ENCODE peak calls at places on chromosomes 3 and 15, in nine cellular contexts. T is transverse colon, I is adrenal gland, V is sigmoid colon, B is HCT116, W is thyroid gland, O is uterus, X is body of pancreas, P is endothelial cell of umbilical vein. A is an unnamed sample.
A peak's percentile ranks its signal among the peaks of the same experiment; 100 is the strongest.

GRCh38 chr15:34436126-34436955 is 1.3 kb downstream of the GOLGA8A start:
- DNase-seq in T (no peak), I (peak; percentile 8), V (no peak), B (no peak), W (peak; percentile 27), O (no peak), X (no peak), P (peak; percentile 6), A (no peak)

GRCh38 chr3:30399394-30400181 is 206.8 kb upstream of the TGFBR2 start:
- DNase-seq in T (no peak), I (no peak), V (no peak), B (no peak), W (no peak), O (no peak), X (no peak), P (no peak), A (no peak)

GRCh38 chr3:40055956-40056355 is 246.5 kb downstream of the MYRIP start:
- DNase-seq in T (no peak), I (no peak), V (no peak), B (no peak), W (no peak), O (no peak), X (no peak), P (no peak), A (no peak)

GRCh38 chr3:65138531-65138930 is 450.7 kb upstream of the ADAMTS9 start:
- DNase-seq in T (no peak), I (no peak), V (no peak), B (no peak), W (no peak), O (no peak), X (no peak), P (no peak), A (no peak)

GRCh38 chr15:68631621-68632051 is 52.8 kb downstream of the CORO2B start:
- DNase-seq in T (no peak), I (no peak), V (no peak), B (no peak), W (peak; percentile 53), O (no peak), X (peak; percentile 22), P (no peak), A (no peak)

GRCh38 chr3:49013738-49014660 is 4.4 kb downstream of the DALRD3 start:
- DNase-seq in T (peak; percentile 66), I (no peak), V (no peak), B (no peak), W (peak; percentile 42), O (no peak), X (peak; percentile 49), P (peak; percentile 28), A (no peak)

GRCh38 chr15:70474367-70474681 is 289.0 kb downstream of the UACA start:
- DNase-seq in T (no peak), I (no peak), V (peak; percentile 80), B (no peak), W (no peak), O (peak; percentile 38), X (no peak), P (peak; percentile 81), A (no peak)

GRCh38 chr3:23301817-23302216 is 98.7 kb downstream of the UBE2E2 start:
- DNase-seq in T (no peak), I (no peak), V (no peak), B (no peak), W (no peak), O (no peak), X (no peak), P (no peak), A (no peak)

GRCh38 chr3:117350386-117350785 is 640.8 kb downstream of the TUSC7 start:
- DNase-seq in T (no peak), I (peak; percentile 13), V (no peak), B (no peak), W (no peak), O (no peak), X (no peak), P (peak; percentile 96), A (no peak)

GRCh38 chr3:169152319-169152718 is 511.2 kb downstream of the MECOM start:
- DNase-seq in T (no peak), I (no peak), V (no peak), B (no peak), W (no peak), O (no peak), X (no peak), P (peak; percentile 62), A (no peak)

GRCh38 chr15:73352082-73352481 is 16.7 kb downstream of the HCN4 start:
- DNase-seq in T (no peak), I (no peak), V (no peak), B (no peak), W (peak; percentile 82), O (no peak), X (peak; percentile 23), P (no peak), A (no peak)

GRCh38 chr3:122100591-122101491 is 45.7 kb downstream of the CD86 start:
- DNase-seq in T (no peak), I (no peak), V (no peak), B (no peak), W (no peak), O (no peak), X (no peak), P (no peak), A (no peak)

GRCh38 chr3:177491301-177492031 is 294.2 kb upstream of the TBL1XR1 start:
- DNase-seq in T (no peak), I (no peak), V (no peak), B (no peak), W (no peak), O (no peak), X (no peak), P (peak; percentile 54), A (no peak)

GRCh38 chr15:56598991-56599390 is 134.1 kb upstream of the MNS1 start:
- DNase-seq in T (no peak), I (no peak), V (no peak), B (no peak), W (no peak), O (no peak), X (no peak), P (no peak), A (no peak)

GRCh38 chr3:195007794-195008193 is 263.2 kb downstream of the XXYLT1 start:
- DNase-seq in T (no peak), I (no peak), V (peak; percentile 15), B (no peak), W (peak; percentile 19), O (no peak), X (no peak), P (no peak), A (peak; percentile 19)

GRCh38 chr3:87625911-87626310 is 349.5 kb upstream of the POU1F1 start:
- DNase-seq in T (no peak), I (no peak), V (no peak), B (no peak), W (no peak), O (no peak), X (no peak), P (no peak), A (no peak)

GRCh38 chr3:12963184-12963868 is 109.9 kb downstream of the IQSEC1 start:
- DNase-seq in T (no peak), I (no peak), V (no peak), B (no peak), W (no peak), O (no peak), X (no peak), P (no peak), A (no peak)

DNA sequence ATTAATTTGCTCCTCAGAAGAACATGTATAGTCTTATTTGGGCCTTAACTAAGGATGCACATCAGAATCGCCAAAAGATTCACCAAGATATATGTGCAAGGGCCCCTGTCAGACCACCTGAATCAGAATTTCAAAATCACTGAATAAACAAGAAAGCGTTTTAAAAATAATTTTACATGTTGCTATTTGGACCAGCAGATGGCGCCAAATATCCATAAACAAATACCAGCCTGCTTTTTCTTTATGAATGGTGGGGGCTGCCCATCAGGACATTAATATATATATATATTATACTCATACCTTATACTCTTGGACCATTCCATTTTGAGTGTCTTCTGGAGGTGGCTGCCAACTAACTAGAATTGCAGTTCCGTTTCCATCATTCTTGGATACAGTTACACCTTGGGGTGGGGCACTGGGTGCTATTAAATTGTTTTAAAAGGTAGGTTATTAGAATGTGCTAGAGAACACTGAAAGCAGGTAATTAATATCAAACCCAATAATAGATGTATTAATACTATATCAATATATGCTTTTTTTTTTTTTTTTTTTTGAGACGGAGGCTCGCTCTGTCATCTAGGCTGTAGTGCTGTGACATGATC is 1108.3 kb downstream of the ROBO1 start:
- DNase-seq in T (peak; percentile 17), I (peak; percentile 17), V (no peak), B (peak; percentile 2), W (peak; percentile 12), O (no peak), X (no peak), P (peak; percentile 52), A (no peak)
- H3K4me1 ChIP-seq in T (no peaks in the 10 kb centered on the region), I (no peaks in the 10 kb centered on the region), V (no peaks in the 10 kb centered on the region), B (no peaks in the 10 kb centered on the region), W (no peaks in the 10 kb centered on the region), O (no peaks in the 10 kb centered on the region), X (no peaks in the 10 kb centered on the region), P (no peaks in the 10 kb centered on the region), A (peaks cover 7% of the 10 kb centered on the region)

GRCh38 chr3:38658886-38659285 is 9.4 kb upstream of the SCN5A start:
- DNase-seq in T (no peak), I (no peak), V (peak; percentile 32), B (no peak), W (no peak), O (no peak), X (no peak), P (no peak), A (no peak)
- H3K27me3 ChIP-seq in T (peaks cover 46% of the 10 kb centered on the region), I (peaks cover 10% of the 10 kb centered on the region), V (peaks cover 3% of the 10 kb centered on the region), B (no peaks in the 10 kb centered on the region), W (peaks cover 5% of the 10 kb centered on the region), O (no peaks in the 10 kb centered on the region), X (peaks cover 7% of the 10 kb centered on the region), P (peaks cover 22% of the 10 kb centered on the region), A (peaks cover 64% of the 10 kb centered on the region)

GRCh38 chr3:29338377-29338776 is 57.5 kb downstream of the RBMS3 start:
- DNase-seq in T (no peak), I (no peak), V (no peak), B (no peak), W (no peak), O (no peak), X (no peak), P (no peak), A (no peak)
- TF ChIP-seq POLR2A in T (no peak), I (no peak), V (no peak), B (no peak), W (no peak), O (no peak), X (no peak), P (no peak), A (no peak)

GRCh38 chr15:64755427-64755823 is 20.0 kb downstream of the RBPMS2 start:
- DNase-seq in T (no peak), I (no peak), V (no peak), B (no peak), W (no peak), O (no peak), X (no peak), P (no peak), A (no peak)

GRCh38 chr15:64751464-64751863 is 23.9 kb downstream of the RBPMS2 start:
- DNase-seq in T (no peak), I (no peak), V (no peak), B (no peak), W (no peak), O (no peak), X (no peak), P (no peak), A (no peak)

GRCh38 chr15:64753419-64754185 is 21.8 kb downstream of the RBPMS2 start:
- DNase-seq in T (no peak), I (no peak), V (no peak), B (no peak), W (no peak), O (no peak), X (no peak), P (no peak), A (no peak)

GRCh38 chr15:64749999-64750657 is 25.3 kb downstream of the RBPMS2 start:
- DNase-seq in T (no peak), I (no peak), V (no peak), B (no peak), W (no peak), O (no peak), X (no peak), P (no peak), A (no peak)

GRCh38 chr15:64754663-64755426 is 20.5 kb downstream of the RBPMS2 start:
- DNase-seq in T (no peak), I (no peak), V (no peak), B (no peak), W (no peak), O (no peak), X (no peak), P (no peak), A (no peak)
- H3K4me1 ChIP-seq in T (peaks cover 5% of the 10 kb centered on the region), I (no peaks in the 10 kb centered on the region), V (peaks cover 85% of the 10 kb centered on the region), B (no peaks in the 10 kb centered on the region), W (no peaks in the 10 kb centered on the region), O (no peaks in the 10 kb centered on the region), X (no peaks in the 10 kb centered on the region), P (no peaks in the 10 kb centered on the region), A (no peaks in the 10 kb centered on the region)

A was measured in suprapubic skin.